ENCODE peak calls at places on chromosomes 4 and X, in eight cellular contexts. Z, X, Y, M, N, A, C and P are unnamed samples.

GRCh38 chr4:118783887-118784286 is 52.0 kb downstream of the SEC24D start:
- DNase-seq in Z (no peak), X (no peak), Y (no peak), M (no peak), N (no peak), A (no peak), C (peak; percentile 17), P (no peak)

GRCh38 chr4:81069706-81070331 is 39.3 kb downstream of the BMP3 start:
- DNase-seq in Z (no peak), X (peak; percentile 91), Y (peak; percentile 86), M (peak; percentile 1), N (peak; percentile 84), A (no peak), C (peak; percentile 73), P (peak; percentile 41)

GRCh38 chrX:139720136-139720535 is 12.2 kb upstream of the MCF2 start:
- DNase-seq in Z (no peak), X (peak; percentile 21), Y (no peak), M (no peak), N (no peak), A (no peak), C (no peak), P (no peak)

GRCh38 chr4:112142152-112142551 is 3.1 kb upstream of the FAM241A start:
- DNase-seq in Z (no peak), X (no peak), Y (no peak), M (no peak), N (no peak), A (no peak), C (no peak), P (no peak)

GRCh38 chr4:38785901-38786402 is 3.2 kb upstream of the TLR10 start:
- DNase-seq in Z (no peak), X (no peak), Y (no peak), M (no peak), N (peak; percentile 66), A (no peak), C (peak; percentile 42), P (no peak)

GRCh38 chr4:53688186-53688790 is 97.0 kb upstream of the LNX1 start:
- DNase-seq in Z (no peak), X (no peak), Y (no peak), M (no peak), N (no peak), A (no peak), C (peak; percentile 25), P (peak; percentile 100)

GRCh38 chr4:8556341-8557150 is 23.6 kb upstream of the GPR78 start:
- DNase-seq in Z (no peak), X (no peak), Y (no peak), M (no peak), N (no peak), A (peak; percentile 41), C (no peak), P (no peak)

GRCh38 chr4:20431422-20432014 is 179.8 kb downstream of the SLIT2 start:
- DNase-seq in Z (no peak), X (no peak), Y (no peak), M (no peak), N (no peak), A (no peak), C (no peak), P (no peak)

GRCh38 chr4:85779165-85779564 is 304.2 kb downstream of the ARHGAP24 start:
- DNase-seq in Z (no peak), X (no peak), Y (no peak), M (no peak), N (no peak), A (no peak), C (no peak), P (no peak)

GRCh38 chrX:84108589-84108988 is 79.4 kb downstream of the RPS6KA6 start:
- DNase-seq in Z (no peak), X (no peak), Y (no peak), M (no peak), N (no peak), A (no peak), C (no peak), P (no peak)

GRCh38 chr4:93693141-93693540 is 135.4 kb upstream of the ATOH1 start:
- DNase-seq in Z (no peak), X (no peak), Y (no peak), M (no peak), N (no peak), A (no peak), C (no peak), P (no peak)

GRCh38 chrX:47562615-47563243 is 1.7 kb downstream of the ARAF start:
- DNase-seq in Z (no peak), X (peak; percentile 12), Y (no peak), M (no peak), N (peak; percentile 83), A (peak; percentile 75), C (no peak), P (no peak)

GRCh38 chrX:131366387-131366786 is 77.3 kb upstream of the IGSF1 start:
- DNase-seq in Z (no peak), X (peak; percentile 33), Y (no peak), M (no peak), N (peak; percentile 46), A (no peak), C (no peak), P (no peak)

GRCh38 chr4:4572821-4573220 is 31.0 kb upstream of the STX18 start:
- DNase-seq in Z (no peak), X (no peak), Y (no peak), M (no peak), N (no peak), A (no peak), C (no peak), P (no peak)

GRCh38 chr4:4575284-4576211 is 33.7 kb upstream of the STX18 start:
- DNase-seq in Z (peak; percentile 80), X (peak; percentile 88), Y (peak; percentile 33), M (peak; percentile 33), N (peak; percentile 76), A (peak; percentile 86), C (peak; percentile 74), P (peak; percentile 44)

GRCh38 chr4:4577359-4577875 is 35.6 kb upstream of the STX18 start:
- DNase-seq in Z (no peak), X (no peak), Y (no peak), M (no peak), N (no peak), A (no peak), C (no peak), P (no peak)

GRCh38 chr4:4574792-4575191 is 32.9 kb upstream of the STX18 start:
- DNase-seq in Z (peak; percentile 63), X (no peak), Y (peak; percentile 10), M (peak; percentile 28), N (peak; percentile 48), A (no peak), C (peak; percentile 85), P (peak; percentile 38)

GRCh38 chr4:4574052-4574451 is 32.2 kb upstream of the STX18 start:
- DNase-seq in Z (no peak), X (no peak), Y (no peak), M (no peak), N (no peak), A (no peak), C (no peak), P (no peak)
- H3K27me3 ChIP-seq in Z (no peaks in the 10 kb centered on the region), X (no peaks in the 10 kb centered on the region), Y (no peaks in the 10 kb centered on the region), M (no peaks in the 10 kb centered on the region), N (no peaks in the 10 kb centered on the region), A (no peaks in the 10 kb centered on the region), C (no peaks in the 10 kb centered on the region), P (no peaks in the 10 kb centered on the region)

GRCh38 chr4:6466756-6467381 is 5.5 kb downstream of the PPP2R2C start:
- DNase-seq in Z (no peak), X (no peak), Y (no peak), M (no peak), N (no peak), A (no peak), C (no peak), P (no peak)
- H3K27me3 ChIP-seq in Z (no peaks in the 10 kb centered on the region), X (peaks cover 64% of the 10 kb centered on the region), Y (no peaks in the 10 kb centered on the region), M (peaks cover 10% of the 10 kb centered on the region), N (no peaks in the 10 kb centered on the region), A (peaks cover 15% of the 10 kb centered on the region), C (peaks cover 26% of the 10 kb centered on the region), P (no peaks in the 10 kb centered on the region)

GRCh38 chr4:87915621-87916020 is 59.9 kb upstream of the SPP1 start:
- DNase-seq in Z (no peak), X (no peak), Y (no peak), M (no peak), N (no peak), A (no peak), C (no peak), P (no peak)
- H3K27me3 ChIP-seq in Z (no peaks in the 10 kb centered on the region), X (no peaks in the 10 kb centered on the region), Y (no peaks in the 10 kb centered on the region), M (no peaks in the 10 kb centered on the region), N (no peaks in the 10 kb centered on the region), A (no peaks in the 10 kb centered on the region), C (no peaks in the 10 kb centered on the region), P (no peaks in the 10 kb centered on the region)

DNA sequence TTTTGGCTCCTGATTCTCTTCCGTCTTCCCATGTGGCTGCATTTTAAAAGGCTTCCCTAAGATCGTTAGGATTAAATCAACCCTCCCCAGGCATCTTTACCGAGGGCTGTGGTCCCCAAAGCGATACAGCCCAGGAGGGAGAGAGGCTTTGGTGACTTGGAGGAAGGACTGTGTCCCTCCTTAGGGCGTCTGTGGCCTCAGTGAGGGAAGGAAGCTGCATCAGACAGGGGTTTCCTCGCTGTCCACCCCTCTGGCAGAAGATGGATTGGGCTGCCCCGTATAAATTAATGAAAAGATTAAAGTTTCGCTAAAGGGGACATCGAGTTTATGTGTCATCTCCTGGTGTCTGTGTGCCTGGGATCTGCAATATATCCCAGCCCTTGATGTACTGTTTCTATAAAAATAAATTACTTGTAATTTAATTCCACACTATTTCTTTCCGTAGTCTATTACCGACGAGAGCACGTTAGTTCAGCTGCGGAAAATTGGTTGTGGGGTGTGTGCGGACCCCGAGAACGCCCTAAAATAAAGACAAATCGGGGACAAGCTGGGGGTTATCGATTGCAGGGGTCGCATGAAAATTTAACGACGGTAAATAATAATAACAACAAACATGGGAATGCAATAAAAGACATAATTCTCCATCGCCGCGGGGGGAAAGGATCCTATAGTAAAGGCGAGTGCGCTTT is 6.5 kb downstream of the SHOX start:
- DNase-seq in Z (no peak), X (no peak), Y (no peak), M (no peak), N (no peak), A (no peak), C (no peak), P (no peak)
- H3K27me3 ChIP-seq in Z (peaks cover 4% of the 10 kb centered on the region), X (peaks cover 95% of the 10 kb centered on the region), Y (no peaks in the 10 kb centered on the region), M (peaks cover 12% of the 10 kb centered on the region), N (no peaks in the 10 kb centered on the region), A (peaks cover 68% of the 10 kb centered on the region), C (peaks cover 82% of the 10 kb centered on the region), P (peaks cover 4% of the 10 kb centered on the region)

GRCh38 chrX:135345328-135345645 is 36.0 kb downstream of the ETDC start:
- DNase-seq in Z (peak; percentile 49), X (no peak), Y (no peak), M (no peak), N (no peak), A (no peak), C (peak; percentile 62), P (peak; percentile 56)

GRCh38 chrX:135340827-135341226 is 31.5 kb downstream of the ETDC start:
- DNase-seq in Z (no peak), X (peak; percentile 11), Y (no peak), M (no peak), N (no peak), A (no peak), C (no peak), P (no peak)
- H3K27me3 ChIP-seq in Z (no peaks in the 10 kb centered on the region), X (no peaks in the 10 kb centered on the region), Y (no peaks in the 10 kb centered on the region), M (no peaks in the 10 kb centered on the region), N (no peaks in the 10 kb centered on the region), A (no peaks in the 10 kb centered on the region), C (no peaks in the 10 kb centered on the region), P (no peaks in the 10 kb centered on the region)